ENCODE peak calls at places on chromosomes 13 and 19, in nine cellular contexts. J is iPS-NIHi11; R is anterior cingulate cortex; W is MV-4-11; N is foreskin fibroblast; L is stimulated activated CD4-positive, alpha-beta T cell treated with anti-CD3 and anti-CD28 coated beads, Interleukin-15, amount 100 ng/mL, for 48 hours; A is activated naive CD8-positive, alpha-beta T cell treated with anti-CD3 and anti-CD28 coated beads, Interleukin-2, amount 50 U/mL, for 24 hours; B is retina; P is dermis microvascular lymphatic vessel endothelial cell. C is an unnamed sample.

GRCh38 chr19:54473071-54473941 is at the start of gene CDC42EP5:
- DNase-seq in J (peak), L (no peak), N (peak), P (peak), B (peak), A (peak), W (no peak), R (no peak), C (peak)

GRCh38 chr13:91721413-91721812 is 323.0 kb downstream of the GPC5 start:
- DNase-seq in N (no peak), L (no peak), W (no peak), P (no peak), J (no peak), A (no peak), R (no peak), B (no peak), C (no peak)

GRCh38 chr19:15118248-15118647 is 11.0 kb downstream of the SYDE1 start:
- DNase-seq in B (no peak), L (no peak), A (no peak), P (no peak), N (no peak), J (no peak), W (no peak), R (no peak), C (no peak)

GRCh38 chr19:29686285-29686805 is 21.1 kb downstream of the PLEKHF1 start:
- DNase-seq in B (no peak), R (no peak), P (no peak), N (no peak), W (no peak), L (no peak), A (no peak), J (no peak), C (no peak)

GRCh38 chr19:15291089-15291488 is 41.2 kb downstream of the BRD4 start:
- DNase-seq in J (no peak), P (no peak), R (no peak), L (no peak), N (no peak), B (no peak), A (no peak), W (no peak), C (peak)

GRCh38 chr19:11208526-11209471 is 11.5 kb upstream of the KANK2 start:
- DNase-seq in B (peak), W (no peak), R (no peak), N (no peak), P (no peak), J (no peak), L (no peak), A (no peak), C (peak)

GRCh38 chr13:60959427-60959826 is 456.2 kb downstream of the PCDH20 start:
- DNase-seq in J (no peak), B (no peak), L (no peak), R (no peak), N (no peak), W (no peak), A (no peak), P (no peak), C (no peak)

GRCh38 chr19:3506384-3507340 is 551 bp downstream of the FZR1 start:
- DNase-seq in R (peak), P (peak), A (peak), J (no peak), L (no peak), B (no peak), N (no peak), W (no peak), C (peak)

GRCh38 chr13:50069255-50069654 is 54.0 kb downstream of the KCNRG start:
- DNase-seq in L (no peak), R (no peak), B (no peak), N (no peak), W (peak), P (no peak), J (no peak), A (no peak), C (no peak)

GRCh38 chr19:14890616-14891379 is 4.9 kb upstream of the OR7A17 start:
- DNase-seq in N (no peak), B (no peak), P (no peak), L (no peak), A (no peak), J (no peak), W (no peak), R (no peak), C (no peak)

GRCh38 chr13:79398915-79399314 is 7.1 kb downstream of the RBM26 start:
- DNase-seq in R (no peak), A (no peak), N (no peak), J (no peak), B (no peak), P (no peak), W (no peak), L (no peak), C (no peak)

C was measured in GM03348.